ENCODE peak calls at places on chromosomes 13 and 19, in ten cellular contexts. One of them, this sample, is unnamed.

GRCh38 chr13:27919934-27920676 is at the start of gene PDX1:
- DNase-seq in neural crest cell: no peak
- DNase-seq in endodermal cell: peak; percentile 90
- DNase-seq in right lobe of liver: peak; percentile 67
- DNase-seq in fibroblast of the aortic adventitia: no peak
- DNase-seq in AG09319: no peak
- DNase-seq in fibroblast of lung: no peak
- DNase-seq in Peyer's patch: no peak
- DNase-seq in fibroblast of pulmonary artery: no peak
- DNase-seq in left lung: no peak
- DNase-seq in this sample: peak; percentile 47

GRCh38 chr13:60627071-60627686 is 230.2 kb downstream of the TDRD3 start:
- DNase-seq in neural crest cell: peak; percentile 61
- DNase-seq in endodermal cell: peak; percentile 91
- DNase-seq in right lobe of liver: no peak
- DNase-seq in fibroblast of the aortic adventitia: peak; percentile 27
- DNase-seq in AG09319: no peak
- DNase-seq in fibroblast of lung: peak; percentile 25
- DNase-seq in Peyer's patch: no peak
- DNase-seq in fibroblast of pulmonary artery: peak; percentile 42
- DNase-seq in left lung: no peak
- DNase-seq in this sample: peak; percentile 58

GRCh38 chr19:49362926-49363264 is 679 bp upstream of the TEAD2 start:
- DNase-seq in neural crest cell: no peak
- DNase-seq in endodermal cell: no peak
- DNase-seq in right lobe of liver: peak; percentile 41
- DNase-seq in fibroblast of the aortic adventitia: no peak
- DNase-seq in AG09319: no peak
- DNase-seq in fibroblast of lung: peak; percentile 61
- DNase-seq in Peyer's patch: no peak
- DNase-seq in fibroblast of pulmonary artery: peak; percentile 53
- DNase-seq in left lung: peak; percentile 49
- DNase-seq in this sample: no peak

GRCh38 chr13:97284558-97284957 is 62.4 kb downstream of the MBNL2 start:
- DNase-seq in neural crest cell: no peak
- DNase-seq in endodermal cell: no peak
- DNase-seq in right lobe of liver: no peak
- DNase-seq in fibroblast of the aortic adventitia: peak; percentile 75
- DNase-seq in AG09319: no peak
- DNase-seq in fibroblast of lung: peak; percentile 21
- DNase-seq in Peyer's patch: no peak
- DNase-seq in fibroblast of pulmonary artery: peak; percentile 48
- DNase-seq in left lung: no peak
- DNase-seq in this sample: peak; percentile 44

GRCh38 chr13:112454648-112455334 is 78.6 kb downstream of the SPACA7 start:
- DNase-seq in neural crest cell: no peak
- DNase-seq in endodermal cell: no peak
- DNase-seq in right lobe of liver: no peak
- DNase-seq in fibroblast of the aortic adventitia: no peak
- DNase-seq in AG09319: no peak
- DNase-seq in fibroblast of lung: no peak
- DNase-seq in Peyer's patch: no peak
- DNase-seq in fibroblast of pulmonary artery: no peak
- DNase-seq in left lung: no peak
- DNase-seq in this sample: no peak

GRCh38 chr13:64791373-64791772 is 2438.8 kb downstream of the PCDH9 start:
- DNase-seq in neural crest cell: no peak
- DNase-seq in endodermal cell: no peak
- DNase-seq in right lobe of liver: no peak
- DNase-seq in fibroblast of the aortic adventitia: no peak
- DNase-seq in AG09319: no peak
- DNase-seq in fibroblast of lung: no peak
- DNase-seq in Peyer's patch: no peak
- DNase-seq in fibroblast of pulmonary artery: no peak
- DNase-seq in left lung: no peak
- DNase-seq in this sample: no peak

GRCh38 chr13:109241160-109241559 is 545.2 kb downstream of the IRS2 start:
- DNase-seq in neural crest cell: no peak
- DNase-seq in endodermal cell: no peak
- DNase-seq in right lobe of liver: no peak
- DNase-seq in fibroblast of the aortic adventitia: peak; percentile 25
- DNase-seq in AG09319: no peak
- DNase-seq in fibroblast of lung: peak; percentile 57
- DNase-seq in Peyer's patch: no peak
- DNase-seq in fibroblast of pulmonary artery: no peak
- DNase-seq in left lung: no peak
- DNase-seq in this sample: no peak

GRCh38 chr13:39536274-39536673 is 66.7 kb downstream of the LHFPL6 start:
- DNase-seq in neural crest cell: no peak
- DNase-seq in endodermal cell: no peak
- DNase-seq in right lobe of liver: no peak
- DNase-seq in fibroblast of the aortic adventitia: no peak
- DNase-seq in AG09319: no peak
- DNase-seq in fibroblast of lung: no peak
- DNase-seq in Peyer's patch: no peak
- DNase-seq in fibroblast of pulmonary artery: no peak
- DNase-seq in left lung: no peak
- DNase-seq in this sample: no peak

GRCh38 chr19:53898680-53899341 is 10.3 kb upstream of the CACNG7 start:
- DNase-seq in neural crest cell: no peak
- DNase-seq in endodermal cell: peak; percentile 100
- DNase-seq in right lobe of liver: no peak
- DNase-seq in fibroblast of the aortic adventitia: no peak
- DNase-seq in AG09319: no peak
- DNase-seq in fibroblast of lung: no peak
- DNase-seq in Peyer's patch: no peak
- DNase-seq in fibroblast of pulmonary artery: no peak
- DNase-seq in left lung: no peak
- DNase-seq in this sample: no peak

GRCh38 chr19:46221981-46222610 is 7.4 kb upstream of the IGFL1 start:
- DNase-seq in neural crest cell: no peak
- DNase-seq in endodermal cell: peak; percentile 86
- DNase-seq in right lobe of liver: no peak
- DNase-seq in fibroblast of the aortic adventitia: peak; percentile 66
- DNase-seq in AG09319: no peak
- DNase-seq in fibroblast of lung: peak; percentile 73
- DNase-seq in Peyer's patch: no peak
- DNase-seq in fibroblast of pulmonary artery: peak; percentile 55
- DNase-seq in left lung: peak; percentile 77
- DNase-seq in this sample: peak; percentile 98

GRCh38 chr13:77698211-77699058 is 948 bp downstream of the SLAIN1 start:
- DNase-seq in neural crest cell: peak; percentile 32
- DNase-seq in endodermal cell: peak; percentile 84
- DNase-seq in right lobe of liver: peak; percentile 51
- DNase-seq in fibroblast of the aortic adventitia: no peak
- DNase-seq in AG09319: no peak
- DNase-seq in fibroblast of lung: peak; percentile 6
- DNase-seq in Peyer's patch: peak; percentile 50
- DNase-seq in fibroblast of pulmonary artery: no peak
- DNase-seq in left lung: peak; percentile 36
- DNase-seq in this sample: no peak

GRCh38 chr13:44396963-44397580 is 23.4 kb downstream of the SERP2 start:
- DNase-seq in neural crest cell: no peak
- DNase-seq in endodermal cell: peak; percentile 83
- DNase-seq in right lobe of liver: no peak
- DNase-seq in fibroblast of the aortic adventitia: peak; percentile 44
- DNase-seq in AG09319: peak; percentile 14
- DNase-seq in fibroblast of lung: peak; percentile 45
- DNase-seq in Peyer's patch: no peak
- DNase-seq in fibroblast of pulmonary artery: peak; percentile 57
- DNase-seq in left lung: no peak
- DNase-seq in this sample: no peak

GRCh38 chr19:32309711-32310390 is 35.6 kb upstream of the ZNF507 start:
- DNase-seq in neural crest cell: no peak
- DNase-seq in endodermal cell: no peak
- DNase-seq in right lobe of liver: peak; percentile 31
- DNase-seq in fibroblast of the aortic adventitia: no peak
- DNase-seq in AG09319: no peak
- DNase-seq in fibroblast of lung: no peak
- DNase-seq in Peyer's patch: no peak
- DNase-seq in fibroblast of pulmonary artery: no peak
- DNase-seq in left lung: no peak
- DNase-seq in this sample: no peak

GRCh38 chr19:44735011-44735410 is 13.5 kb upstream of the BCL3 start:
- DNase-seq in neural crest cell: no peak
- DNase-seq in endodermal cell: no peak
- DNase-seq in right lobe of liver: no peak
- DNase-seq in fibroblast of the aortic adventitia: no peak
- DNase-seq in AG09319: no peak
- DNase-seq in fibroblast of lung: peak; percentile 45
- DNase-seq in Peyer's patch: no peak
- DNase-seq in fibroblast of pulmonary artery: no peak
- DNase-seq in left lung: no peak
- DNase-seq in this sample: no peak

GRCh38 chr13:47188802-47189201 is 291.9 kb upstream of the HTR2A start:
- DNase-seq in neural crest cell: no peak
- DNase-seq in endodermal cell: no peak
- DNase-seq in right lobe of liver: no peak
- DNase-seq in fibroblast of the aortic adventitia: peak; percentile 85
- DNase-seq in AG09319: peak; percentile 64
- DNase-seq in fibroblast of lung: peak; percentile 47
- DNase-seq in Peyer's patch: no peak
- DNase-seq in fibroblast of pulmonary artery: peak; percentile 73
- DNase-seq in left lung: no peak
- DNase-seq in this sample: peak; percentile 67

GRCh38 chr19:7988307-7988706 is 17.1 kb downstream of the ELAVL1 start:
- DNase-seq in neural crest cell: no peak
- DNase-seq in endodermal cell: no peak
- DNase-seq in right lobe of liver: no peak
- DNase-seq in fibroblast of the aortic adventitia: no peak
- DNase-seq in AG09319: no peak
- DNase-seq in fibroblast of lung: no peak
- DNase-seq in Peyer's patch: no peak
- DNase-seq in fibroblast of pulmonary artery: no peak
- DNase-seq in left lung: no peak
- DNase-seq in this sample: peak; percentile 75

GRCh38 chr13:99282264-99283231 is 24.4 kb upstream of the GPR18 start:
- DNase-seq in neural crest cell: no peak
- DNase-seq in endodermal cell: no peak
- DNase-seq in right lobe of liver: no peak
- DNase-seq in fibroblast of the aortic adventitia: no peak
- DNase-seq in AG09319: no peak
- DNase-seq in fibroblast of lung: no peak
- DNase-seq in Peyer's patch: no peak
- DNase-seq in fibroblast of pulmonary artery: no peak
- DNase-seq in left lung: no peak
- DNase-seq in this sample: no peak

GRCh38 chr13:95264225-95264624 is 37.0 kb downstream of the ABCC4 start:
- DNase-seq in neural crest cell: no peak
- DNase-seq in endodermal cell: no peak
- DNase-seq in right lobe of liver: no peak
- DNase-seq in fibroblast of the aortic adventitia: no peak
- DNase-seq in AG09319: no peak
- DNase-seq in fibroblast of lung: no peak
- DNase-seq in Peyer's patch: no peak
- DNase-seq in fibroblast of pulmonary artery: no peak
- DNase-seq in left lung: no peak
- DNase-seq in this sample: no peak

GRCh38 chr19:2207991-2208860 is 27.9 kb downstream of the PLEKHJ1 start:
- DNase-seq in neural crest cell: no peak
- DNase-seq in endodermal cell: peak; percentile 80
- DNase-seq in right lobe of liver: no peak
- DNase-seq in fibroblast of the aortic adventitia: peak; percentile 81
- DNase-seq in AG09319: peak; percentile 49
- DNase-seq in fibroblast of lung: peak; percentile 49
- DNase-seq in Peyer's patch: peak; percentile 78
- DNase-seq in fibroblast of pulmonary artery: peak; percentile 61
- DNase-seq in left lung: no peak
- DNase-seq in this sample: no peak
- TF ChIP-seq CTCF in neural crest cell: no peak
- TF ChIP-seq CTCF in endodermal cell: peak; percentile 19
- TF ChIP-seq CTCF in right lobe of liver: no peak
- TF ChIP-seq CTCF in fibroblast of the aortic adventitia: peak; percentile 27
- TF ChIP-seq CTCF in AG09319: peak; percentile 35
- TF ChIP-seq CTCF in fibroblast of lung: peak; percentile 23
- TF ChIP-seq CTCF in Peyer's patch: peak; percentile 14
- TF ChIP-seq CTCF in fibroblast of pulmonary artery: peak; percentile 26
- TF ChIP-seq CTCF in left lung: no peak
- TF ChIP-seq CTCF in this sample: no peak

GRCh38 chr19:2952953-2953481 is 8.2 kb upstream of the ZNF77 start:
- DNase-seq in neural crest cell: no peak
- DNase-seq in endodermal cell: no peak
- DNase-seq in right lobe of liver: no peak
- DNase-seq in fibroblast of the aortic adventitia: peak; percentile 55
- DNase-seq in AG09319: no peak
- DNase-seq in fibroblast of lung: peak; percentile 19
- DNase-seq in Peyer's patch: peak; percentile 63
- DNase-seq in fibroblast of pulmonary artery: no peak
- DNase-seq in left lung: peak; percentile 66
- DNase-seq in this sample: peak; percentile 38
- TF ChIP-seq CTCF in neural crest cell: no peak
- TF ChIP-seq CTCF in endodermal cell: peak; percentile 28
- TF ChIP-seq CTCF in right lobe of liver: peak; percentile 29
- TF ChIP-seq CTCF in fibroblast of the aortic adventitia: peak; percentile 33
- TF ChIP-seq CTCF in AG09319: no peak
- TF ChIP-seq CTCF in fibroblast of lung: no peak
- TF ChIP-seq CTCF in Peyer's patch: peak; percentile 33
- TF ChIP-seq CTCF in fibroblast of pulmonary artery: no peak
- TF ChIP-seq CTCF in left lung: no peak
- TF ChIP-seq CTCF in this sample: peak; percentile 17

DNA sequence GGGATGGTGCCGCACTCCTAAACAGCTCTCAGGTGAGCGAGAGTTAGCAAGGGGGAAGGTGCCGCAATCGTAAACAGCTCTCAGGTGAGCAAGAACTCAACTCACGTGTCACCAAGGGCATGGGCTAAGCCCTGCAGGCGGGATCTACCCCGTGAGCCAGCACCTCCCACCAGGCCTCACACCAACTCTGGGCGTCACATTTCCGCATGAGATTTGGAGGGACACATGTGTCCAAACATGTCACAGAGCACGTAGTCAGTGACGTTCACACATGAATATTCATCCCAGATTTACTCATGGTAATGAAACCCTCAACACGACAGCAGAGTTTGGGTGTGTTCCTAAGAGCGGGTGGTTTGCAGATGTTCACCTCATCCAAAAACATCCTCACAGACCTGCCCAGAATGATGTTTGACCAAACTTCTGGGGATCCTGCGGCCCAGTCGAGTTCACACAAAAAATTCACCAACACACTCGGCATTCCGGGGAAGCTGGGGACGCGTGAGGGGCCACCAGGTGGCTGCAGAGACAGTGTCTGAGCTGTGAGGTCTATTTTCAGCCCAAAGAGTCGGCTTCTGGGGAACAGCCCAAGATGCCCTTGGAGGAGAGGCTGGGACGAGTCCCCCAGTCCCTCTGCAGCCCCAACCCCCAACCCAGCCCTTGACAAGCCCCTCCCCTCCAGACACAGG is 19.6 kb downstream of the C2CD4C start:
- DNase-seq in neural crest cell: no peak
- DNase-seq in endodermal cell: no peak
- DNase-seq in right lobe of liver: no peak
- DNase-seq in fibroblast of the aortic adventitia: no peak
- DNase-seq in AG09319: no peak
- DNase-seq in fibroblast of lung: no peak
- DNase-seq in Peyer's patch: no peak
- DNase-seq in fibroblast of pulmonary artery: no peak
- DNase-seq in left lung: no peak
- DNase-seq in this sample: no peak
- TF ChIP-seq CTCF in neural crest cell: no peak
- TF ChIP-seq CTCF in endodermal cell: no peak
- TF ChIP-seq CTCF in right lobe of liver: no peak
- TF ChIP-seq CTCF in fibroblast of the aortic adventitia: no peak
- TF ChIP-seq CTCF in AG09319: no peak
- TF ChIP-seq CTCF in fibroblast of lung: no peak
- TF ChIP-seq CTCF in Peyer's patch: no peak
- TF ChIP-seq CTCF in fibroblast of pulmonary artery: no peak
- TF ChIP-seq CTCF in left lung: no peak
- TF ChIP-seq CTCF in this sample: no peak

GRCh38 chr13:106100261-106100919 is 435.1 kb downstream of the EFNB2 start:
- DNase-seq in neural crest cell: peak; percentile 40
- DNase-seq in endodermal cell: peak; percentile 93
- DNase-seq in right lobe of liver: no peak
- DNase-seq in fibroblast of the aortic adventitia: no peak
- DNase-seq in AG09319: no peak
- DNase-seq in fibroblast of lung: no peak
- DNase-seq in Peyer's patch: peak; percentile 72
- DNase-seq in fibroblast of pulmonary artery: no peak
- DNase-seq in left lung: no peak
- DNase-seq in this sample: peak; percentile 51
- TF ChIP-seq CTCF in neural crest cell: no peak
- TF ChIP-seq CTCF in endodermal cell: no peak
- TF ChIP-seq CTCF in right lobe of liver: no peak
- TF ChIP-seq CTCF in fibroblast of the aortic adventitia: no peak
- TF ChIP-seq CTCF in AG09319: no peak
- TF ChIP-seq CTCF in fibroblast of lung: no peak
- TF ChIP-seq CTCF in Peyer's patch: no peak
- TF ChIP-seq CTCF in fibroblast of pulmonary artery: no peak
- TF ChIP-seq CTCF in left lung: no peak
- TF ChIP-seq CTCF in this sample: no peak